ENCODE peak calls at places on chromosomes 6 and 20, in seven cellular contexts. F is vagina, O is prostate gland, S is AG04450, Z is RWPE1, H is GM20000, X is psoas muscle. L is an unnamed sample.

GRCh38 chr20:57092112-57092899 is 174.1 kb downstream of the BMP7 start:
- DNase-seq in S (no peak), F (no peak), X (peak), Z (peak), O (peak), H (peak), L (peak)

GRCh38 chr6:75893058-75893775 is 144.2 kb downstream of the MYO6 start:
- DNase-seq in F (no peak), X (no peak), S (peak), Z (peak), H (peak), O (no peak), L (peak)

GRCh38 chr20:10990625-10991382 is 317.0 kb upstream of the JAG1 start:
- DNase-seq in F (no peak), H (no peak), Z (no peak), O (no peak), X (no peak), S (no peak), L (no peak)

GRCh38 chr6:30494275-30494990 is 5.1 kb downstream of the HLA-E start:
- DNase-seq in H (no peak), F (no peak), S (no peak), Z (no peak), X (no peak), O (no peak), L (no peak)

GRCh38 chr20:48949304-48950170 is 28.0 kb downstream of the ARFGEF2 start:
- DNase-seq in F (no peak), H (no peak), S (no peak), X (no peak), Z (no peak), O (no peak), L (no peak)

GRCh38 chr6:157962601-157963084 is 19.0 kb upstream of the SYNJ2 start:
- DNase-seq in X (no peak), H (no peak), F (no peak), Z (no peak), O (no peak), S (no peak), L (no peak)

GRCh38 chr6:13559251-13559650 is 15.2 kb upstream of the SIRT5 start:
- DNase-seq in S (no peak), Z (no peak), O (no peak), H (no peak), F (no peak), X (no peak), L (no peak)

GRCh38 chr6:139820191-139820590 is 445.7 kb upstream of the CITED2 start:
- DNase-seq in F (no peak), O (no peak), S (peak), X (no peak), Z (peak), H (no peak), L (no peak)

GRCh38 chr6:56637640-56638039 is 5.0 kb downstream of the DST start:
- DNase-seq in S (peak), X (no peak), H (peak), F (no peak), O (peak), Z (peak), L (peak)

GRCh38 chr6:155274533-155274932 is 10.7 kb downstream of the CLDN20 start:
- DNase-seq in H (no peak), S (no peak), O (no peak), X (no peak), Z (peak), F (no peak), L (no peak)

GRCh38 chr6:52059821-52060220 is 27.6 kb downstream of the PKHD1 start:
- DNase-seq in Z (no peak), X (no peak), S (no peak), H (no peak), F (no peak), O (no peak), L (no peak)

GRCh38 chr6:8014947-8015346 is 49.2 kb downstream of the BLOC1S5 start:
- DNase-seq in Z (no peak), S (no peak), H (no peak), F (no peak), O (no peak), X (no peak), L (no peak)

GRCh38 chr6:22078802-22079545 is 217.9 kb downstream of the PRL start:
- DNase-seq in F (no peak), H (no peak), X (no peak), S (no peak), Z (no peak), O (no peak), L (no peak)

GRCh38 chr6:124057448-124057847 is 253.8 kb downstream of the NKAIN2 start:
- DNase-seq in Z (no peak), O (no peak), F (no peak), X (no peak), H (no peak), S (no peak), L (no peak)

GRCh38 chr6:150065083-150065482 is 3.8 kb downstream of the ULBP3 start:
- DNase-seq in S (no peak), F (no peak), X (no peak), Z (no peak), O (no peak), H (no peak), L (no peak)

GRCh38 chr6:134065706-134066105 is 13.3 kb upstream of the SLC2A12 start:
- DNase-seq in H (peak), X (no peak), F (peak), O (no peak), Z (no peak), S (no peak), L (peak)

GRCh38 chr6:39776581-39776980 is 15.6 kb upstream of the DAAM2 start:
- DNase-seq in S (no peak), H (no peak), F (no peak), X (no peak), O (no peak), Z (no peak), L (no peak)

GRCh38 chr20:38453941-38454340 is 18.7 kb upstream of the RALGAPB start:
- DNase-seq in X (no peak), S (no peak), F (no peak), H (peak), Z (no peak), O (no peak), L (peak)

GRCh38 chr6:121482751-121483150 is 47.3 kb downstream of the GJA1 start:
- DNase-seq in Z (no peak), X (no peak), F (no peak), O (no peak), S (no peak), H (no peak), L (no peak)

GRCh38 chr6:55603987-55604386 is 25.0 kb upstream of the HMGCLL1 start:
- DNase-seq in H (no peak), X (no peak), O (no peak), S (no peak), Z (no peak), F (no peak), L (no peak)

GRCh38 chr20:49762940-49763766 is 49.5 kb upstream of the B4GALT5 start:
- DNase-seq in S (no peak), X (no peak), Z (peak), H (no peak), O (no peak), F (no peak), L (no peak)

GRCh38 chr6:40425192-40425919 is 161.8 kb downstream of the LRFN2 start:
- DNase-seq in Z (no peak), X (no peak), O (peak), H (no peak), S (no peak), F (no peak), L (no peak)

GRCh38 chr6:34243131-34243771 is 5.6 kb downstream of the SMIM29 start:
- DNase-seq in Z (no peak), S (no peak), X (no peak), F (no peak), O (no peak), H (peak), L (no peak)

GRCh38 chr6:34894693-34895092 is 5.6 kb downstream of the ANKS1A start:
- DNase-seq in H (no peak), F (no peak), O (no peak), X (no peak), S (no peak), Z (no peak), L (no peak)

GRCh38 chr6:134397674-134398073 is 79.8 kb upstream of the SGK1 start:
- DNase-seq in Z (no peak), X (no peak), H (no peak), O (no peak), S (no peak), F (no peak), L (no peak)

GRCh38 chr6:16769986-16770376 is 8.7 kb upstream of the ATXN1 start:
- DNase-seq in H (no peak), S (peak), F (no peak), Z (no peak), X (no peak), O (no peak), L (no peak)

GRCh38 chr6:6469074-6469473 is 119.4 kb upstream of the LY86 start:
- DNase-seq in X (no peak), Z (peak), F (no peak), S (no peak), O (no peak), H (no peak), L (no peak)

GRCh38 chr6:10256113-10256690 is 158.7 kb downstream of the TFAP2A start:
- DNase-seq in H (peak), S (no peak), Z (peak), F (no peak), X (no peak), O (no peak), L (peak)

GRCh38 chr6:127342296-127342945 is 988 bp downstream of the ECHDC1 start:
- DNase-seq in O (peak), X (no peak), Z (no peak), H (no peak), S (no peak), F (no peak), L (no peak)

GRCh38 chr6:79536615-79536968 is 638 bp downstream of the LCA5 start:
- DNase-seq in X (peak), O (peak), F (no peak), H (peak), Z (peak), S (no peak), L (peak)

GRCh38 chr6:7140631-7141366 is 33.0 kb downstream of the RREB1 start:
- DNase-seq in Z (peak), S (no peak), F (peak), H (peak), X (peak), O (peak), L (peak)

GRCh38 chr6:152642578-152643375 is 5.6 kb upstream of the SYNE1 start:
- DNase-seq in O (peak), F (no peak), S (no peak), Z (peak), H (peak), X (no peak), L (peak)

GRCh38 chr6:164370773-164371172 is 938.6 kb downstream of the C6orf118 start:
- DNase-seq in O (no peak), S (no peak), X (no peak), F (no peak), H (no peak), Z (peak), L (no peak)

GRCh38 chr6:169169375-169169774 is 84.3 kb downstream of the THBS2 start:
- DNase-seq in Z (peak), H (peak), F (peak), O (no peak), X (no peak), S (no peak), L (peak)

GRCh38 chr6:117188627-117189201 is 76.6 kb upstream of the VGLL2 start:
- DNase-seq in X (no peak), S (no peak), Z (no peak), H (no peak), F (no peak), O (no peak), L (no peak)

DNA sequence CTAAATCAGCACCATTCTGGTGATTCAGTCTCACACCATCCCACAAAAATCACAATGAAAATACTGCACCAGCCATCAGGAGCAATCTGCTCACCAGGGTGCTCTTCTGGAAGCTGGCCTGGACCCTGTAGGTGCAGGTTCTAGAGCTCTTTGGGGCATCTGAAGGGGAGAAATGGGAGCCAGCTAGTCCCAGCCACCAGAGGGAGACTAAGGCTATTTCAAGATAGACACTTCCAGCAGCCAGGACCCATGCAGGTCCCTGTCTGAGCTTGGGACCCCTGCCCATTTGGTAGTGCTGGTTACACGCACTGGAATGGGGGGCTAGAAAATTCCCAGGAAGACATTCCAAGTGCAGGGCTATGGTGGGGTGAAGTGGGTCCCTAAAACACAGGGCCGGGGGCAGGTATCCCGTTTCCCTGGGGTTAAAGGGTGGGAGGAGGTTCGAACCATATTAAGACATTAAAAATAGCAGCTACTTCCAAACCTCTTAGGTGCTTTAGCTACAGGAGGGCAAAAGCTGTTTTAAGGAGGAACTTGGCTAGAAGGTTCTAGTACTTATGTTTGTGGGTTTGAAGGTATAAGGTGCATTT is 156.5 kb downstream of the NFATC2 start:
- DNase-seq in F (no peak), S (no peak), X (no peak), Z (peak), O (no peak), H (peak), L (peak)
- TF ChIP-seq CTCF in F (no peak), S (peak), X (peak), Z (no peak), O (peak), H (peak), L (peak)

GRCh38 chr6:161557333-161558107 is 283.7 kb upstream of the AGPAT4 start:
- DNase-seq in H (no peak), F (no peak), S (no peak), O (no peak), Z (no peak), X (no peak), L (no peak)
- TF ChIP-seq CTCF in H (no peak), F (no peak), S (no peak), O (no peak), Z (no peak), X (no peak), L (no peak)

GRCh38 chr20:35146922-35147574 is at the start of gene EDEM2:
- DNase-seq in O (peak), H (peak), Z (peak), F (peak), X (peak), S (peak), L (peak)

GRCh38 chr20:35146299-35146921 is 726 bp downstream of the EDEM2 start:
- DNase-seq in F (no peak), O (no peak), Z (peak), S (no peak), H (no peak), X (no peak), L (peak)

GRCh38 chr20:35144694-35145093 is 2.4 kb downstream of the EDEM2 start:
- DNase-seq in X (no peak), Z (no peak), H (peak), F (no peak), S (no peak), O (no peak), L (peak)

DNA sequence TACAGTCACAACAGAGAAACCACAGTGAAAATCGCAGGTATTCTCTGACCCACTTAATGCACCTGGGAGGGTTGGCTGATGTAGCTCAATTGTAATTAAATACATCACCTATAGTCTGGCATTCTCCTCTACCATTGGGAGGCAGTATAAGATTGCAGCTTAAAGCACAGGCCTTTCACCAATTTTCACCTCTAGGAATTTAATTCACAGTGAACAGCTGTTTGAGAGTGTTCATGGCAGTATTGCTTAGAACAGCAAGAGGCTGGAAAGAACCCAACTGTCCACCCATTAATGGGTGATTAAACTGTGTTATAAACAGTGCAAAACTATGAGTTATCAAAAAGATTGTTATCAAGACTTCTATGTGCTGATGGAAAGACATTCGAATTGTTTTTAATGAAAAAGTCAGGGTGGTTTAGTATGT is 2.0 kb downstream of the EDEM2 start:
- DNase-seq in X (no peak), O (peak), H (peak), Z (peak), S (peak), F (no peak), L (peak)
- TF ChIP-seq CTCF in X (peak), O (peak), H (peak), Z (peak), S (peak), F (no peak), L (peak)

GRCh38 chr6:107180114-107180513 is 64.8 kb upstream of the BEND3 start:
- DNase-seq in X (no peak), F (no peak), H (no peak), Z (no peak), O (no peak), S (no peak), L (no peak)

GRCh38 chr6:107173779-107174178 is 58.5 kb upstream of the BEND3 start:
- DNase-seq in X (no peak), H (no peak), S (no peak), F (no peak), O (no peak), Z (no peak), L (no peak)

GRCh38 chr6:107179004-107179403 is 63.7 kb upstream of the BEND3 start:
- DNase-seq in X (no peak), O (peak), F (no peak), S (no peak), H (no peak), Z (no peak), L (no peak)
- TF ChIP-seq CTCF in X (peak), O (no peak), F (no peak), S (peak), H (no peak), Z (peak), L (no peak)

GRCh38 chr6:141301779-141302178 is 830.9 kb upstream of the GJE1 start:
- DNase-seq in O (no peak), H (no peak), Z (no peak), X (no peak), F (no peak), S (no peak), L (no peak)
- TF ChIP-seq CTCF in O (no peak), H (no peak), Z (no peak), X (no peak), F (no peak), S (no peak), L (no peak)

GRCh38 chr6:144064831-144065668 is 30.3 kb downstream of the SF3B5 start:
- DNase-seq in O (peak), F (no peak), S (no peak), Z (no peak), X (no peak), H (peak), L (peak)

GRCh38 chr6:144062757-144063156 is 32.6 kb downstream of the SF3B5 start:
- DNase-seq in O (no peak), F (no peak), S (no peak), X (no peak), Z (no peak), H (no peak), L (no peak)

GRCh38 chr6:144063246-144063743 is 32.1 kb downstream of the SF3B5 start:
- DNase-seq in X (no peak), O (peak), Z (no peak), F (no peak), S (no peak), H (no peak), L (no peak)

GRCh38 chr6:144063744-144064401 is 31.5 kb downstream of the SF3B5 start:
- DNase-seq in F (no peak), H (peak), O (peak), S (no peak), Z (peak), X (peak), L (peak)

DNA sequence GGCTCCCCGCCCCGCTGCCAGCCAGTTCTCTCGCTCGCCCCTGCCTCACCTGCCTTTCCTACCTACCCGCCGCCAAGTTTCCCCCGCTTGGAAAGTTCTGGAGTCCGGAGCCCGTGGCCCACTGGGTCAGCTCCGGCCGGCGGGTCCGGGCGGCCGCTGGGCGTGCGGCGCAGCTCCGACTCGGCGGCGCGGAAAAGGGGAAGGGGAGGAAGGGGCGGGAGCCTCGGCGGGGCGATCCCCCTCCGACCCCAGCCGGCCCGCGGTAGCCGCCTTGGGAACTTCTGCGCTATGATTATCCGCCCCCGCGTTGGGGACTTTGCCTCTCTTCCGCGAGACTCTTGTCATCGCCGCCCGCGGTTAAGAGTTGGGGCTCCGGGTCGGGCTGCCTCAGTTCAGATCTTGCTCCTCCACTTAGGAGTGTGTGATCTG is 31.0 kb downstream of the SF3B5 start:
- DNase-seq in O (peak), Z (no peak), F (no peak), X (peak), S (no peak), H (peak), L (peak)
- TF ChIP-seq CTCF in O (no peak), Z (no peak), F (no peak), X (no peak), S (no peak), H (no peak), L (no peak)

DNA sequence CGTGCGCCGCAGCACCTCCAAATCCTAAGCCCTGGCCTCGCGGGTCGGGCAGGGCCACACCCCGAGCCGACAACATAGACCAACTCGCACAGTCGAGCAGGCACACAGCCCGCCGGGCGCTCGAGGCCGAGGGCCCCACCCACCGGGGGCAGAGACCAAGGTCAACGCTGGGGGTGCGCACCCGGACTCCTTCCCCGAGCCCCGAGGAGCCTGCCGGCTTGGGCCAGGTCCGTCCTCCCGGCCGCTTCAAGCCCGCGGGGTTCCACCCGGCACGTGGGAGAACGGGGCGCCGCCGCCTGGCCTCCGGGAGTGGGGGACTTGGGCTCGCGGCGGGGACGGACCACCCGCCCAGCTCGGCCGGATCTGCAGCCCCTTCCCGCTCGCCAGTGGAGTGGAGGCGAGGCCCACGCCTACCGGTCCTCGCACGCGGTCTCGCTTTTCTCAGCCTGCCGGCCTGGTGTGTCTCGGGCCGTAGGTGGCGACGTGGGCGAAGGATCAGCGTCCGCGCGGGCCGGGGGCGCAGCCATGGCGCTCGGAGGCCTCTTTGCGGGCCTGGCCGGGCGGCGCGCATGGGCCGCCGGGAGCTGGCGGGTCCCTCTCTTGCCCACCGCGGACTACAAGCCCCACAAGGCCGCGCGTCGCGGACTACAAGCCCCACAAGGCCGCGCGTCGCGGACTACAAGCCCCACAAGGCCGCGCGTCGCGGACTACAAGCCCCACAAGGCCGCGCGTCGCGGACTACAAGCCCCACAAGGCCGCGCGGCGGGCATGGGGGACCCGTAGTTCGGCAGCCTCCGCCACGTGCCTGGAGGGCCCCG is at the start of gene UCKL1:
- DNase-seq in S (peak), F (no peak), H (peak), X (peak), O (peak), Z (peak), L (peak)
- TF ChIP-seq CTCF in S (no peak), F (no peak), H (no peak), X (no peak), O (no peak), Z (peak), L (no peak)